ENCODE peak calls at places on chromosomes 11 and 22, in nine cellular contexts. Q, K, E, R, H, N, P, X and S are unnamed samples.
A peak's percentile ranks its signal among the peaks of the same experiment; 100 is the strongest.

GRCh38 chr11:133720951-133721350 is 124.4 kb downstream of the SPATA19 start:
- DNase-seq in H (no peak), Q (no peak), X (no peak), R (no peak), P (no peak), K (no peak), N (no peak), E (no peak), S (no peak)

GRCh38 chr22:35476341-35476740 is 64.3 kb upstream of the RASD2 start:
- DNase-seq in P (no peak), R (no peak), X (peak; percentile 61), Q (no peak), N (no peak), H (no peak), K (no peak), E (no peak), S (no peak)

GRCh38 chr11:10902301-10902700 is 44.4 kb upstream of the ZBED5 start:
- DNase-seq in X (no peak), H (no peak), R (no peak), E (no peak), Q (no peak), N (no peak), P (peak; percentile 72), K (no peak), S (no peak)

GRCh38 chr11:14972581-14973490 is 685 bp upstream of the CALCA start:
- DNase-seq in X (no peak), R (no peak), P (no peak), K (no peak), N (no peak), E (no peak), H (no peak), Q (no peak), S (peak; percentile 54)

GRCh38 chr11:112374486-112375140 is 114.0 kb upstream of the PLET1 start:
- DNase-seq in Q (no peak), N (no peak), H (no peak), P (no peak), E (no peak), K (no peak), X (no peak), R (no peak), S (no peak)

GRCh38 chr11:19508166-19508565 is 204.5 kb upstream of the NAV2 start:
- DNase-seq in E (no peak), Q (peak; percentile 26), H (no peak), R (no peak), P (no peak), N (peak; percentile 5), X (peak; percentile 63), K (no peak), S (no peak)

GRCh38 chr22:36439481-36440271 is 41.8 kb downstream of the TXN2 start:
- DNase-seq in R (no peak), K (peak; percentile 79), N (no peak), X (peak; percentile 98), E (peak; percentile 68), Q (peak; percentile 95), H (no peak), P (no peak), S (no peak)

GRCh38 chr11:124896071-124896750 is 1.5 kb downstream of the ROBO4 start:
- DNase-seq in X (no peak), H (no peak), N (no peak), K (peak; percentile 32), P (no peak), E (no peak), Q (no peak), R (no peak), S (peak; percentile 77)

GRCh38 chr11:6755303-6755952 is 16.3 kb downstream of the OR2AG2 start:
- DNase-seq in X (peak; percentile 41), E (no peak), K (peak; percentile 30), P (peak; percentile 48), Q (peak; percentile 52), H (peak; percentile 13), N (peak; percentile 9), R (no peak), S (no peak)

GRCh38 chr11:115544422-115544821 is 40.2 kb upstream of the CADM1 start:
- DNase-seq in Q (no peak), K (no peak), H (no peak), R (no peak), N (no peak), P (no peak), E (no peak), X (no peak), S (no peak)

GRCh38 chr11:75768909-75769771 is 562 bp downstream of the DGAT2 start:
- DNase-seq in Q (peak; percentile 16), K (no peak), N (no peak), H (no peak), P (no peak), X (no peak), E (no peak), R (no peak), S (no peak)

GRCh38 chr11:17077240-17077519 is 287 bp downstream of the RPS13 start:
- DNase-seq in P (no peak), Q (peak; percentile 62), N (no peak), E (no peak), R (no peak), K (peak; percentile 6), X (no peak), H (no peak), S (no peak)

GRCh38 chr11:16774920-16775603 is 36.6 kb downstream of the C11orf58 start:
- DNase-seq in Q (no peak), K (no peak), N (no peak), P (no peak), H (no peak), E (no peak), X (no peak), R (no peak), S (no peak)

GRCh38 chr11:797300-798092 is 585 bp downstream of the SLC25A22 start:
- DNase-seq in P (peak; percentile 82), K (peak; percentile 79), Q (peak; percentile 93), N (no peak), H (peak; percentile 73), R (peak; percentile 42), X (peak; percentile 96), E (no peak), S (no peak)

GRCh38 chr22:19036523-19037273 is 85.5 kb downstream of the DGCR2 start:
- DNase-seq in E (no peak), H (no peak), N (no peak), P (peak; percentile 19), Q (no peak), X (peak; percentile 2), R (no peak), K (no peak), S (no peak)

GRCh38 chr11:87422566-87422965 is 384.8 kb downstream of the TMEM135 start:
- DNase-seq in X (no peak), P (no peak), E (no peak), K (peak; percentile 26), R (no peak), N (no peak), Q (peak; percentile 43), H (no peak), S (no peak)

GRCh38 chr11:125163431-125164011 is 1.0 kb upstream of the PKNOX2 start:
- DNase-seq in P (no peak), K (no peak), H (no peak), N (no peak), R (no peak), Q (no peak), E (no peak), X (peak; percentile 15), S (no peak)

GRCh38 chr11:119149371-119150275 is 771 bp downstream of the ABCG4 start:
- DNase-seq in K (no peak), R (no peak), P (no peak), E (no peak), N (no peak), H (peak; percentile 55), Q (no peak), X (no peak), S (peak; percentile 74)